ENCODE peak calls at places on chromosome 15, in nine cellular contexts. U is neural crest cell; B is EL; R is ELR; C is esophagus squamous epithelium; Q is activated naive CD4-positive, alpha-beta T cell treated with anti-CD3 and anti-CD28 coated beads for 36 hours; F is stimulated activated CD4-positive, alpha-beta T cell treated with anti-CD3 and anti-CD28 coated beads, TNF-alpha, amount 100 ng/mL, for 4 hours; O is HCEC 1CT; Z is AG09319. T is an unnamed sample.

GRCh38 chr15:26967719-26968269 is 3.2 kb upstream of the GABRG3 start:
- DNase-seq in B (no peak), F (no peak), R (no peak), Z (no peak), Q (no peak), C (no peak), O (no peak), U (peak), T (no peak)

GRCh38 chr15:43492266-43492665 is 690 bp downstream of the TP53BP1 start:
- DNase-seq in O (no peak), Z (no peak), Q (no peak), F (no peak), B (no peak), C (no peak), U (no peak), R (no peak), T (no peak)

GRCh38 chr15:98755138-98755537 is 106.8 kb downstream of the IGF1R start:
- DNase-seq in Z (no peak), B (no peak), O (peak), C (no peak), R (peak), F (no peak), U (no peak), Q (no peak), T (no peak)

GRCh38 chr15:71779073-71779797 is 31.1 kb upstream of the NR2E3 start:
- DNase-seq in F (no peak), Z (no peak), B (no peak), O (no peak), C (no peak), U (no peak), Q (no peak), R (no peak), T (no peak)

GRCh38 chr15:55741592-55742497 is 1.1 kb downstream of the PRTG start:
- DNase-seq in Q (peak), B (peak), O (peak), Z (no peak), C (no peak), R (peak), F (no peak), U (no peak), T (no peak)

GRCh38 chr15:57586661-57587404 is 4.9 kb upstream of the MYZAP start:
- DNase-seq in U (no peak), R (peak), F (no peak), B (peak), O (no peak), Z (no peak), Q (no peak), C (no peak), T (peak)

GRCh38 chr15:51161491-51162260 is 67.0 kb upstream of the TNFAIP8L3 start:
- DNase-seq in C (no peak), U (no peak), F (no peak), Z (no peak), O (peak), Q (no peak), R (peak), B (peak), T (no peak)

GRCh38 chr15:85618956-85619491 is 175.7 kb downstream of the KLHL25 start:
- DNase-seq in Q (peak), B (peak), C (no peak), U (peak), F (peak), O (peak), R (peak), Z (peak), T (peak)

GRCh38 chr15:82539690-82540054 is 585 bp downstream of the RPS17 start:
- DNase-seq in C (no peak), R (peak), O (no peak), B (no peak), F (no peak), U (no peak), Z (no peak), Q (peak), T (no peak)

GRCh38 chr15:70351391-70351790 is 253.7 kb upstream of the TLE3 start:
- DNase-seq in R (no peak), U (no peak), C (no peak), Z (no peak), Q (no peak), B (no peak), F (no peak), O (no peak), T (no peak)

GRCh38 chr15:101156509-101157159 is 95.2 kb downstream of the CHSY1 start:
- DNase-seq in F (no peak), Q (no peak), C (no peak), B (no peak), Z (no peak), R (no peak), U (no peak), O (no peak), T (no peak)

GRCh38 chr15:45116482-45117326 is 2.6 kb downstream of the DUOXA2 start:
- DNase-seq in F (no peak), O (no peak), Z (no peak), C (no peak), U (no peak), B (no peak), R (no peak), Q (no peak), T (no peak)

GRCh38 chr15:88615303-88616107 is 5.6 kb upstream of the AEN start:
- DNase-seq in O (no peak), R (no peak), U (no peak), B (no peak), C (no peak), Q (no peak), Z (no peak), F (no peak), T (no peak)

GRCh38 chr15:61011576-61012336 is 217.3 kb downstream of the RORA start:
- DNase-seq in B (no peak), O (no peak), Q (no peak), Z (no peak), U (no peak), C (no peak), F (no peak), R (no peak), T (no peak)

GRCh38 chr15:75721923-75722870 is 9.5 kb upstream of the CSPG4 start:
- DNase-seq in R (no peak), C (no peak), O (no peak), Z (no peak), U (no peak), Q (no peak), F (no peak), B (no peak), T (no peak)

GRCh38 chr15:45026646-45027045 is 3.7 kb downstream of the SORD start:
- DNase-seq in B (no peak), U (no peak), C (no peak), Z (no peak), R (no peak), F (no peak), O (no peak), Q (no peak), T (no peak)

GRCh38 chr15:99455796-99456160 is 110.0 kb upstream of the MEF2A start:
- DNase-seq in U (no peak), F (no peak), C (no peak), Q (no peak), O (no peak), Z (no peak), R (peak), B (peak), T (no peak)

GRCh38 chr15:89695198-89695597 is 4.6 kb downstream of the WDR93 start:
- DNase-seq in U (no peak), Q (no peak), O (no peak), C (no peak), Z (no peak), R (no peak), B (no peak), F (no peak), T (no peak)

GRCh38 chr15:69279636-69280035 is 19.1 kb upstream of the PAQR5 start:
- DNase-seq in Z (no peak), U (no peak), F (no peak), B (no peak), C (no peak), O (no peak), R (no peak), Q (no peak), T (no peak)

GRCh38 chr15:39106913-39107312 is 474.0 kb upstream of the THBS1 start:
- DNase-seq in F (no peak), C (no peak), R (no peak), B (no peak), Q (no peak), U (no peak), O (no peak), Z (no peak), T (no peak)

GRCh38 chr15:56866798-56867197 is 51.6 kb upstream of the TCF12 start:
- DNase-seq in U (no peak), F (no peak), R (peak), Q (no peak), C (no peak), O (no peak), B (peak), Z (no peak), T (no peak)

GRCh38 chr15:45583731-45584639 is 3.2 kb upstream of the BLOC1S6 start:
- DNase-seq in F (no peak), U (no peak), C (no peak), B (no peak), Q (peak), O (no peak), Z (no peak), R (no peak), T (no peak)

GRCh38 chr15:71551566-71551965 is 258.8 kb upstream of the NR2E3 start:
- DNase-seq in Q (no peak), Z (no peak), O (no peak), B (no peak), C (no peak), U (no peak), R (no peak), F (no peak), T (no peak)

GRCh38 chr15:94929282-94929681 is 697.9 kb downstream of the MCTP2 start:
- DNase-seq in B (no peak), U (no peak), R (no peak), O (no peak), F (no peak), Z (no peak), C (no peak), Q (no peak), T (no peak)

GRCh38 chr15:39013262-39013661 is 448.6 kb upstream of the RASGRP1 start:
- DNase-seq in U (no peak), B (no peak), Z (no peak), O (no peak), Q (no peak), C (no peak), R (no peak), F (no peak), T (no peak)

GRCh38 chr15:74397239-74398068 is 30.0 kb upstream of the CYP11A1 start:
- DNase-seq in Q (no peak), U (no peak), C (no peak), B (no peak), O (no peak), Z (no peak), F (no peak), R (no peak), T (no peak)

GRCh38 chr15:85035980-85036379 is 54.3 kb downstream of the PDE8A start:
- DNase-seq in C (no peak), Q (no peak), O (no peak), U (no peak), F (no peak), Z (no peak), B (no peak), R (no peak), T (no peak)

GRCh38 chr15:89494941-89495637 is 1.3 kb downstream of the RHCG start:
- DNase-seq in C (no peak), R (peak), O (no peak), F (no peak), U (peak), Z (no peak), Q (peak), B (peak), T (no peak)

GRCh38 chr15:82571722-82572222 is 31.5 kb upstream of the RPS17 start:
- DNase-seq in U (peak), F (no peak), R (peak), O (peak), Z (peak), B (peak), C (no peak), Q (peak), T (no peak)

GRCh38 chr15:45802140-45802539 is 167.3 kb downstream of the SQOR start:
- DNase-seq in Q (no peak), C (no peak), R (no peak), F (no peak), Z (no peak), B (no peak), O (no peak), U (no peak), T (no peak)

GRCh38 chr15:93942140-93942808 is 289.1 kb upstream of the MCTP2 start:
- DNase-seq in F (no peak), U (no peak), O (no peak), B (no peak), C (no peak), Z (no peak), Q (no peak), R (no peak), T (no peak)

GRCh38 chr15:35657679-35658201 is 111.8 kb upstream of the DPH6 start:
- DNase-seq in Z (no peak), F (no peak), Q (peak), B (peak), U (no peak), R (peak), O (peak), C (no peak), T (no peak)

T was measured in CD4-positive, CD25-positive, alpha-beta regulatory T cell.